ENCODE peak calls at places on chromosomes 5 and 9, in seven cellular contexts. T is SW480, S is HuH-7.5, P is HT-29, X is HCT116, N is iPS-NIHi11, O is Daoy. E is an unnamed sample.

GRCh38 chr5:33272288-33272687 is 168.5 kb upstream of the TARS1 start:
- DNase-seq in T (no peak), S (no peak), P (no peak), X (peak), N (no peak), O (peak), E (no peak)

GRCh38 chr9:117247271-117247670 is 167.6 kb downstream of the ASTN2 start:
- DNase-seq in T (peak), S (peak), P (peak), X (no peak), N (peak), O (no peak), E (peak)

GRCh38 chr5:42483472-42484154 is 60.4 kb downstream of the GHR start:
- DNase-seq in T (no peak), S (no peak), P (no peak), X (no peak), N (no peak), O (no peak), E (no peak)

GRCh38 chr9:133492061-133493021 is 13.4 kb upstream of the SLC2A6 start:
- DNase-seq in T (no peak), S (no peak), P (no peak), X (no peak), N (no peak), O (peak), E (no peak)

GRCh38 chr9:91101598-91102168 is 260.0 kb downstream of the AUH start:
- DNase-seq in T (peak), S (no peak), P (no peak), X (no peak), N (no peak), O (no peak), E (no peak)

GRCh38 chr5:171427318-171428167 is 8.1 kb downstream of the FGF18 start:
- DNase-seq in T (no peak), S (no peak), P (no peak), X (no peak), N (no peak), O (no peak), E (no peak)

GRCh38 chr9:85471791-85472190 is 270.0 kb downstream of the AGTPBP1 start:
- DNase-seq in T (no peak), S (no peak), P (no peak), X (no peak), N (no peak), O (no peak), E (no peak)

GRCh38 chr5:176360894-176361436 is 599 bp downstream of the KIAA1191 start:
- DNase-seq in T (no peak), S (no peak), P (peak), X (no peak), N (no peak), O (peak), E (peak)

GRCh38 chr9:137374131-137374845 is 48.7 kb downstream of the EXD3 start:
- DNase-seq in T (no peak), S (no peak), P (no peak), X (no peak), N (no peak), O (no peak), E (no peak)

GRCh38 chr9:2271426-2271825 is 256.3 kb downstream of the SMARCA2 start:
- DNase-seq in T (no peak), S (no peak), P (no peak), X (peak), N (peak), O (peak), E (no peak)

GRCh38 chr9:109181284-109181683 is 14.2 kb upstream of the FRRS1L start:
- DNase-seq in T (peak), S (no peak), P (no peak), X (no peak), N (no peak), O (no peak), E (no peak)

GRCh38 chr9:132973166-132973565 is 5.3 kb upstream of the GFI1B start:
- DNase-seq in T (no peak), S (no peak), P (no peak), X (no peak), N (no peak), O (no peak), E (no peak)

GRCh38 chr5:125006011-125006685 is 259.7 kb upstream of the ZNF608 start:
- DNase-seq in T (no peak), S (no peak), P (no peak), X (no peak), N (peak), O (no peak), E (no peak)

GRCh38 chr5:112709416-112709815 is 28.3 kb upstream of the APC start:
- DNase-seq in T (peak), S (no peak), P (no peak), X (no peak), N (no peak), O (peak), E (no peak)

GRCh38 chr5:91329273-91329672 is 53.8 kb downstream of the ARRDC3 start:
- DNase-seq in T (no peak), S (no peak), P (no peak), X (no peak), N (no peak), O (no peak), E (no peak)

GRCh38 chr9:136011703-136012496 is 50.7 kb upstream of the UBAC1 start:
- DNase-seq in T (no peak), S (peak), P (peak), X (no peak), N (no peak), O (no peak), E (peak)

GRCh38 chr9:98923724-98924123 is 20.0 kb upstream of the COL15A1 start:
- DNase-seq in T (no peak), S (no peak), P (no peak), X (no peak), N (no peak), O (no peak), E (no peak)

GRCh38 chr9:18480649-18481048 is 6.7 kb downstream of the ADAMTSL1 start:
- DNase-seq in T (no peak), S (no peak), P (no peak), X (no peak), N (no peak), O (peak), E (no peak)

GRCh38 chr9:75138260-75139040 is 50.1 kb downstream of the OSTF1 start:
- DNase-seq in T (no peak), S (no peak), P (no peak), X (no peak), N (no peak), O (no peak), E (no peak)

GRCh38 chr5:150081541-150082283 is 4.6 kb downstream of the CSF1R start:
- DNase-seq in T (no peak), S (no peak), P (no peak), X (no peak), N (peak), O (no peak), E (peak)

GRCh38 chr5:141483842-141484241 is 988 bp upstream of the PCDHGC4 start:
- DNase-seq in T (no peak), S (no peak), P (no peak), X (no peak), N (peak), O (no peak), E (no peak)

GRCh38 chr5:139387611-139388197 is 2.0 kb downstream of the MZB1 start:
- DNase-seq in T (no peak), S (peak), P (no peak), X (no peak), N (no peak), O (no peak), E (no peak)

GRCh38 chr9:133282454-133283238 is 7.6 kb upstream of the ABO start:
- DNase-seq in T (no peak), S (no peak), P (no peak), X (no peak), N (no peak), O (no peak), E (no peak)

GRCh38 chr5:8949908-8950307 is 596.0 kb downstream of the SEMA5A start:
- DNase-seq in T (no peak), S (no peak), P (no peak), X (no peak), N (no peak), O (no peak), E (no peak)

GRCh38 chr9:114805670-114806551 is at the start of gene TNFSF15:
- DNase-seq in T (peak), S (no peak), P (peak), X (no peak), N (peak), O (peak), E (peak)

GRCh38 chr5:180291234-180291940 is 496 bp downstream of the MAPK9 start:
- DNase-seq in T (peak), S (peak), P (peak), X (no peak), N (peak), O (peak), E (no peak)